ENCODE peak calls at places on chromosomes 5 and 9, in six cellular contexts. H is foreskin fibroblast; F is Calu3; D is A549; S is body of pancreas; W is activated CD8-positive, alpha-beta T cell treated with anti-CD3 and anti-CD28 coated beads for 36 hours. O is an unnamed sample.

GRCh38 chr5:61347088-61347487 is 15.0 kb downstream of the ZSWIM6 start:
- DNase-seq in H (peak; percentile 37), S (no peak), F (no peak), D (no peak), W (no peak), O (no peak)

GRCh38 chr9:76817489-76817888 is 53.3 kb downstream of the PCA3 start:
- DNase-seq in F (no peak), W (no peak), S (no peak), H (peak; percentile 81), D (peak; percentile 15), O (no peak)

GRCh38 chr9:69314547-69314946 is 10.5 kb upstream of the ENTREP1 start:
- DNase-seq in S (no peak), F (no peak), W (no peak), H (no peak), D (no peak), O (no peak)

GRCh38 chr9:89476546-89476945 is 21.4 kb downstream of the SEMA4D start:
- DNase-seq in F (no peak), H (no peak), S (no peak), W (peak; percentile 11), D (no peak), O (no peak)

GRCh38 chr5:15620501-15620900 is 120.5 kb downstream of the FBXL7 start:
- DNase-seq in S (no peak), H (peak; percentile 56), W (no peak), D (no peak), F (no peak), O (no peak)

GRCh38 chr5:115616492-115616891 is 9.3 kb downstream of the TMED7 start:
- DNase-seq in H (no peak), S (no peak), W (no peak), F (no peak), D (no peak), O (no peak)

GRCh38 chr5:141392429-141393198 is at the start of gene PCDHGA8:
- DNase-seq in D (no peak), W (no peak), F (no peak), H (no peak), S (no peak), O (no peak)

GRCh38 chr5:138631204-138631928 is 56.2 kb upstream of the HSPA9 start:
- DNase-seq in F (no peak), S (no peak), W (no peak), D (no peak), H (no peak), O (no peak)

GRCh38 chr5:153965102-153965645 is 73.5 kb downstream of the FAM114A2 start:
- DNase-seq in D (peak; percentile 83), W (peak; percentile 55), F (peak; percentile 73), H (peak; percentile 40), S (peak; percentile 59), O (peak; percentile 7)

GRCh38 chr9:14111670-14112069 is 202.3 kb downstream of the NFIB start:
- DNase-seq in F (no peak), H (peak; percentile 25), W (no peak), S (no peak), D (no peak), O (no peak)

GRCh38 chr9:135612981-135613910 is 26.1 kb downstream of the GLT6D1 start:
- DNase-seq in H (no peak), F (no peak), W (no peak), D (no peak), S (no peak), O (no peak)

GRCh38 chr9:14780251-14780650 is 57.7 kb upstream of the CER1 start:
- DNase-seq in H (no peak), D (no peak), W (no peak), S (no peak), F (no peak), O (no peak)

GRCh38 chr9:124415102-124415851 is at the start of gene PSMB7:
- DNase-seq in W (peak; percentile 99), S (peak; percentile 98), H (peak; percentile 90), D (peak; percentile 92), F (peak; percentile 91), O (peak; percentile 95)

GRCh38 chr9:23669776-23670175 is 156.3 kb downstream of the ELAVL2 start:
- DNase-seq in W (no peak), S (no peak), D (no peak), F (no peak), H (no peak), O (no peak)

GRCh38 chr5:173782671-173783101 is 105.5 kb upstream of the CPEB4 start:
- DNase-seq in S (no peak), H (peak; percentile 43), F (no peak), D (no peak), W (no peak), O (no peak)

GRCh38 chr5:10760033-10760975 is 730 bp downstream of the DAP start:
- DNase-seq in D (peak; percentile 48), H (peak; percentile 61), F (peak; percentile 46), W (peak; percentile 45), S (peak; percentile 85), O (no peak)

GRCh38 chr5:140182803-140183367 is 7.9 kb downstream of the CYSTM1 start:
- DNase-seq in S (peak; percentile 51), W (no peak), H (peak; percentile 44), F (peak; percentile 41), D (no peak), O (no peak)

GRCh38 chr9:98330831-98331230 is 75.4 kb upstream of the TBC1D2 start:
- DNase-seq in D (no peak), S (no peak), F (no peak), W (no peak), H (peak; percentile 46), O (no peak)

GRCh38 chr9:24218656-24219055 is 327.0 kb downstream of the IZUMO3 start:
- DNase-seq in W (no peak), D (no peak), S (no peak), H (no peak), F (no peak), O (no peak)

GRCh38 chr9:115209601-115210306 is 91.8 kb upstream of the TNC start:
- DNase-seq in H (no peak), W (peak; percentile 15), S (no peak), D (no peak), F (no peak), O (no peak)

GRCh38 chr9:114911167-114911821 is 19.1 kb downstream of the TNFSF8 start:
- DNase-seq in D (peak; percentile 83), H (peak; percentile 35), F (peak; percentile 32), S (peak; percentile 20), W (no peak), O (no peak)

GRCh38 chr5:142908659-142909058 is 138.5 kb downstream of the ARHGAP26 start:
- DNase-seq in D (no peak), S (no peak), F (no peak), W (no peak), H (no peak), O (no peak)

GRCh38 chr5:79464695-79465332 is 49.1 kb downstream of the HOMER1 start:
- DNase-seq in F (no peak), D (peak; percentile 44), W (no peak), H (peak; percentile 4), S (no peak), O (peak; percentile 0)

GRCh38 chr5:134833340-134834032 is 12.3 kb upstream of the C5orf24 start:
- DNase-seq in D (no peak), H (peak; percentile 10), W (no peak), F (no peak), S (no peak), O (no peak)

GRCh38 chr5:175123542-175123941 is 320.4 kb downstream of the DRD1 start:
- DNase-seq in S (no peak), D (no peak), H (no peak), W (no peak), F (no peak), O (no peak)

GRCh38 chr5:76542887-76543690 is 80.1 kb downstream of the F2RL2 start:
- DNase-seq in D (no peak), W (peak; percentile 76), S (no peak), H (no peak), F (no peak), O (peak; percentile 40)

GRCh38 chr5:52943285-52943684 is 45.9 kb upstream of the ITGA2 start:
- DNase-seq in D (no peak), F (no peak), H (no peak), W (no peak), S (no peak), O (no peak)

GRCh38 chr9:72150653-72151052 is 1.4 kb downstream of the GDA start:
- DNase-seq in F (peak; percentile 30), H (no peak), D (no peak), W (no peak), S (no peak), O (no peak)

GRCh38 chr5:124460666-124461065 is 285.8 kb downstream of the ZNF608 start:
- DNase-seq in H (no peak), F (no peak), W (no peak), S (no peak), D (no peak), O (no peak)

GRCh38 chr9:27392451-27392850 is 95.5 kb upstream of the EQTN start:
- DNase-seq in W (no peak), S (no peak), D (no peak), F (no peak), H (no peak), O (no peak)

GRCh38 chr5:143614831-143615230 is 197.1 kb upstream of the HMHB1 start:
- DNase-seq in W (no peak), F (no peak), H (no peak), S (no peak), D (no peak), O (no peak)

GRCh38 chr9:33480094-33480493 is 6.4 kb upstream of the NOL6 start:
- DNase-seq in D (no peak), F (no peak), H (no peak), S (no peak), W (no peak), O (no peak)

GRCh38 chr9:14866200-14866749 is 44.0 kb downstream of the FREM1 start:
- DNase-seq in D (no peak), W (no peak), S (no peak), F (no peak), H (no peak), O (no peak)

GRCh38 chr9:21174671-21175070 is 8.2 kb upstream of the IFNA21 start:
- DNase-seq in W (no peak), H (no peak), F (no peak), D (no peak), S (no peak), O (no peak)